ENCODE peak calls at places on chromosomes 3 and 15, in five cellular contexts. S is GM13976, V is body of pancreas, C is AG10803, F is neural crest cell. R is an unnamed sample.

GRCh38 chr15:85125056-85125661 is 143.5 kb downstream of the PDE8A start:
- DNase-seq in S (no peak), V (no peak), C (peak; percentile 47), F (no peak), R (peak; percentile 62)

GRCh38 chr15:39133201-39133600 is 447.7 kb upstream of the THBS1 start:
- DNase-seq in S (no peak), V (no peak), C (peak; percentile 96), F (no peak), R (peak; percentile 77)

GRCh38 chr3:179037361-179037760 is 34.2 kb downstream of the ZMAT3 start:
- DNase-seq in S (no peak), V (no peak), C (peak; percentile 93), F (no peak), R (peak; percentile 90)

GRCh38 chr3:4067893-4068292 is 235.3 kb upstream of the SETMAR start:
- DNase-seq in S (no peak), V (no peak), C (no peak), F (no peak), R (no peak)

GRCh38 chr15:64067564-64068030 is 21.3 kb upstream of the DAPK2 start:
- DNase-seq in S (peak; percentile 72), V (peak; percentile 80), C (peak; percentile 48), F (peak; percentile 83), R (peak; percentile 76)

GRCh38 chr3:161217496-161217895 is 3.6 kb upstream of the NMD3 start:
- DNase-seq in S (no peak), V (no peak), C (peak; percentile 35), F (no peak), R (peak; percentile 24)

GRCh38 chr15:84775867-84776449 is 27.6 kb downstream of the ZNF592 start:
- DNase-seq in S (no peak), V (no peak), C (no peak), F (no peak), R (no peak)

GRCh38 chr3:112687214-112687613 is 46.3 kb upstream of the CCDC80 start:
- DNase-seq in S (no peak), V (no peak), C (no peak), F (no peak), R (no peak)

GRCh38 chr3:190883973-190884832 is 21.7 kb upstream of the GMNC start:
- DNase-seq in S (peak; percentile 51), V (peak; percentile 59), C (peak; percentile 61), F (peak; percentile 43), R (peak; percentile 9)

GRCh38 chr3:101873619-101874018 is 24.3 kb downstream of the NFKBIZ start:
- DNase-seq in S (no peak), V (no peak), C (no peak), F (no peak), R (peak; percentile 52)

GRCh38 chr3:180267202-180267843 is 230.6 kb upstream of the PEX5L start:
- DNase-seq in S (peak; percentile 41), V (no peak), C (no peak), F (no peak), R (no peak)

GRCh38 chr3:106262976-106263375 is 394.2 kb upstream of the CBLB start:
- DNase-seq in S (no peak), V (no peak), C (peak; percentile 6), F (no peak), R (no peak)

GRCh38 chr15:28904541-28905303 is 18.9 kb downstream of the APBA2 start:
- DNase-seq in S (no peak), V (no peak), C (no peak), F (no peak), R (no peak)

GRCh38 chr3:45881031-45882022 is 5.0 kb upstream of the CCR9 start:
- DNase-seq in S (peak; percentile 61), V (no peak), C (no peak), F (no peak), R (no peak)

GRCh38 chr3:127306361-127307112 is 18.7 kb upstream of the PRR20G start:
- DNase-seq in S (no peak), V (no peak), C (no peak), F (no peak), R (no peak)

GRCh38 chr3:46338840-46339239 is 15.1 kb upstream of the CCR2 start:
- DNase-seq in S (no peak), V (no peak), C (no peak), F (no peak), R (no peak)

GRCh38 chr3:69855436-69856162 is 116.3 kb downstream of the MITF start:
- DNase-seq in S (no peak), V (no peak), C (peak; percentile 41), F (no peak), R (peak; percentile 63)

GRCh38 chr3:184508938-184509337 is 52.6 kb upstream of the EPHB3 start:
- DNase-seq in S (no peak), V (no peak), C (no peak), F (no peak), R (no peak)

GRCh38 chr3:196322-197153 is at the start of gene CHL1:
- DNase-seq in S (peak; percentile 32), V (no peak), C (no peak), F (peak; percentile 7), R (no peak)

GRCh38 chr15:98914626-98915025 is 93.0 kb downstream of the PGPEP1L start:
- DNase-seq in S (no peak), V (no peak), C (peak; percentile 94), F (no peak), R (peak; percentile 94)

GRCh38 chr3:128804017-128804816 is 75.2 kb upstream of the ACAD9 start:
- DNase-seq in S (peak; percentile 84), V (no peak), C (peak; percentile 18), F (no peak), R (no peak)

GRCh38 chr3:187773233-187773962 is 28.1 kb upstream of the BCL6 start:
- DNase-seq in S (peak; percentile 57), V (no peak), C (no peak), F (no peak), R (no peak)

GRCh38 chr15:51382787-51383186 is 41.3 kb downstream of the GLDN start:
- DNase-seq in S (peak; percentile 58), V (no peak), C (peak; percentile 43), F (peak; percentile 38), R (peak; percentile 41)

GRCh38 chr3:14602006-14602803 is 49.4 kb upstream of the CCDC174 start:
- DNase-seq in S (no peak), V (no peak), C (no peak), F (no peak), R (no peak)

DNA sequence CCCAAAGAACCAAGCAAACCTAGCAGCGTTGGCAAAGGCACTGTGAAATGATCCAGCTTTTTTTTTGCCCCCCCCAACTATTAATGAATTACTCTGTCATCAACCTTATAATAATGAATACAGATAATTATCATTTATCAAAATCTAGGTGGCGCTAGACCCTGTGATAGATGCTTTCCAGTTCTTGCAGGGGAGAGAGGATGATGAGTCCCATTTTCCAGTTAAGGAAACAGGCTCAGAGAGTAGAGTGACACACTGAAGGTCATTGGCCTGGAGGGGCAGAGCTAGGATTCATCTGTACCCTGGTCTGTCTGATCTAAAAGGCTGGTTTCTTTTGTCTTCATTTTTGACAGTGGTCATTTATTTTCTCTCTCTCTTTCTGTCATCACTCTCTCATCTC is 5.0 kb downstream of the ACOX2 start:
- DNase-seq in S (peak; percentile 26), V (no peak), C (no peak), F (no peak), R (peak; percentile 21)
- TF ChIP-seq CTCF in S (no peak), V (no peak), C (peak; percentile 33), F (no peak), R (no peak)

DNA sequence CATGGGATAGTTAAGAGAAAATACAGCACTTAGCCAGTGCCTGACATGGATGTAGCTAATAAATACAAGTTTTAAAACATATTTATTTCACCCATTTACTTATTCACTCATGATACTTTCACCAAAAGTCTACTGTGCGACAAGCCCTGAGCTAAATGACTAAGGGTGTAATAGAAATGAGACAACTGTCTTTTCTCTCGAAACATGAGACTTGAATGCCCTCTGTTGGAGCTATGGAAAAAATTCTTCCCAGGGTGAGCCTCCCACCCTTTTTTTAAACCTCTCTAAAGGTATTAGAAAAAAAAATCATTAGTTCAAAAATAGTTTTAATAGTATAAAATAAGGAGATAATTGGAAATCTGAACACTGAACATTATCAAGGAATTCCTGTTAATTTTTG is 24.3 kb upstream of the RPL14 start:
- DNase-seq in S (no peak), V (no peak), C (no peak), F (no peak), R (no peak)
- TF ChIP-seq CTCF in S (no peak), V (no peak), C (no peak), F (no peak), R (no peak)

GRCh38 chr15:89893696-89894450 is at the start of gene AP3S2:
- DNase-seq in S (peak; percentile 91), V (peak; percentile 92), C (peak; percentile 92), F (peak; percentile 84), R (peak; percentile 93)

GRCh38 chr15:89893027-89893426 is 767 bp downstream of the AP3S2 start:
- DNase-seq in S (no peak), V (no peak), C (peak; percentile 54), F (no peak), R (no peak)

GRCh38 chr15:89883518-89883917 is 10.3 kb downstream of the AP3S2 start:
- DNase-seq in S (no peak), V (no peak), C (no peak), F (no peak), R (no peak)

GRCh38 chr15:89885611-89886010 is 8.2 kb downstream of the AP3S2 start:
- DNase-seq in S (no peak), V (no peak), C (peak; percentile 14), F (no peak), R (no peak)

DNA sequence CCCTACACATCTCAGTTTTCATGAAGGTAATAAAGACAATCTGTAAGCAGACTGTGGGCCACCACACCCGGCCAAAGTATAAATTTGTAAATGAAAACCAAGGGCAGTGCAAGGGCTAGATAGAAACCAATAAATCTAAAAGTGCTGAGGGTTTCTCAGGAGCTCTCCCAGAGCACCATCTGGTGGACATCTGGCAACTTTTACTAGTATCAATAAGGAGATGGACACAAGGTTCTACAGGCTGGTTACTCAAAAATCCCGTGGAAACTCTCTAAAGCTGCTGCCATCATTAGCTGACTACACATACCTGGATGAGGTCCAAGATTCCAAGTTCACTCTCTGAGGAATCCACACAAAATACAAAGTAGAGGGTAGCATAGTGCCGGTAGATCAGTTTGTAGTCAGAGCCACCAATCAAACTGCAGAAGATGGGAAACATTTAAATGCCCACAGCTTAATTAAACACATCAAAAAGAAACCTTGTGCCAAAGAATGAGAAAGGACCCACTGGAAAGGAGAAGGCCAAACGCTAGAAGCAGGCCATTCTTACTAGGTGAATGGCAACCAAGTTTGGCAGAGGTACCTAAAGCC is 5.5 kb downstream of the AP3S2 start:
- DNase-seq in S (no peak), V (peak; percentile 53), C (peak; percentile 93), F (no peak), R (peak; percentile 87)
- TF ChIP-seq CTCF in S (no peak), V (peak; percentile 35), C (peak; percentile 73), F (peak; percentile 65), R (peak; percentile 38)

GRCh38 chr3:162780313-162780712 is 1283.7 kb downstream of the OTOL1 start:
- DNase-seq in S (no peak), V (no peak), C (no peak), F (no peak), R (no peak)

GRCh38 chr3:162776137-162776536 is 1279.5 kb downstream of the OTOL1 start:
- DNase-seq in S (no peak), V (no peak), C (no peak), F (no peak), R (no peak)

GRCh38 chr3:162774613-162775100 is 1278.0 kb downstream of the OTOL1 start:
- DNase-seq in S (no peak), V (no peak), C (no peak), F (no peak), R (no peak)

DNA sequence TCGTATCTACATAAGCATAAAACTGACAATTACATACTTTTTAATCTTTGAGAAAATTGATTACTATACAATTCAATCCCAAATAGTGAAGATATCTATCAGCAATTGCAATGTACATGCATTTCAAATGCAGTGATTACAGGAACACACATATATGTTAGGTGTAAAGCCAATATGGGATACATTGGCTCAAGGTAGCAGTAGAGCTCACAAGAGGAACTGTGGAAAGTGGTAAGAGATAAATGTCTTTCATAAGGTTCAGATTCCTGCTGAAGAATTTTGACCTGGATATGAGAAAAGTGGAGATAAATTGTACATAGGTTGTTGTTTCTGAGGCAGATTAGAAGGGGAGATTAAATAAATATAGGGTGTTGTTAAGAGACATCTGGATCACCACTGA is 1280.5 kb downstream of the OTOL1 start:
- DNase-seq in S (no peak), V (no peak), C (no peak), F (no peak), R (no peak)
- TF ChIP-seq CTCF in S (no peak), V (no peak), C (no peak), F (no peak), R (peak; percentile 5)